ENCODE peak calls at places on chromosomes 1 and 21, in nine cellular contexts. J, H, K, G, E, B, Z, I and L are unnamed samples.

GRCh38 chr1:47678464-47678980 is 240.7 kb downstream of the FOXD2 start:
- DNase-seq in J (no peak), H (no peak), K (peak), G (no peak), E (no peak), B (no peak), Z (no peak), I (no peak), L (no peak)

GRCh38 chr21:45308211-45309068 is 20.7 kb upstream of the POFUT2 start:
- DNase-seq in J (peak), H (peak), K (no peak), G (peak), E (no peak), B (peak), Z (no peak), I (peak), L (no peak)

GRCh38 chr1:50969611-50970507 is at the start of gene CDKN2C:
- DNase-seq in J (peak), H (peak), K (peak), G (peak), E (peak), B (peak), Z (peak), I (peak), L (peak)

GRCh38 chr1:37471345-37472231 is 2.8 kb upstream of the ZC3H12A start:
- DNase-seq in J (peak), H (no peak), K (peak), G (peak), E (no peak), B (peak), Z (peak), I (peak), L (peak)

GRCh38 chr1:20483833-20484525 is 2.0 kb downstream of the CAMK2N1 start:
- DNase-seq in J (peak), H (no peak), K (peak), G (no peak), E (no peak), B (peak), Z (no peak), I (no peak), L (peak)

GRCh38 chr1:204828352-204828850 is 42.3 kb upstream of the NFASC start:
- DNase-seq in J (peak), H (peak), K (peak), G (peak), E (no peak), B (peak), Z (peak), I (peak), L (peak)

GRCh38 chr1:145918992-145919939 is 749 bp upstream of the PEX11B start:
- DNase-seq in J (peak), H (peak), K (peak), G (peak), E (no peak), B (peak), Z (peak), I (peak), L (peak)

GRCh38 chr1:199522936-199523335 is 504.6 kb upstream of the NR5A2 start:
- DNase-seq in J (no peak), H (no peak), K (no peak), G (peak), E (no peak), B (peak), Z (no peak), I (no peak), L (no peak)

GRCh38 chr1:20168547-20169491 is 17.1 kb upstream of the UBXN10 start:
- DNase-seq in J (no peak), H (no peak), K (no peak), G (no peak), E (no peak), B (no peak), Z (no peak), I (no peak), L (no peak)

GRCh38 chr1:7912743-7913557 is 27.7 kb downstream of the TNFRSF9 start:
- DNase-seq in J (peak), H (no peak), K (peak), G (no peak), E (no peak), B (no peak), Z (no peak), I (no peak), L (no peak)

GRCh38 chr1:32380061-32380460 is 14.2 kb downstream of the BSDC1 start:
- DNase-seq in J (no peak), H (no peak), K (no peak), G (no peak), E (no peak), B (no peak), Z (no peak), I (no peak), L (no peak)

GRCh38 chr1:6301526-6301925 is 40.6 kb upstream of the GPR153 start:
- DNase-seq in J (no peak), H (no peak), K (no peak), G (no peak), E (no peak), B (peak), Z (no peak), I (no peak), L (no peak)

GRCh38 chr21:41709166-41709565 is 57.7 kb downstream of the RIPK4 start:
- DNase-seq in J (no peak), H (no peak), K (no peak), G (no peak), E (no peak), B (no peak), Z (no peak), I (no peak), L (no peak)

GRCh38 chr1:4653328-4653660 is 1.1 kb upstream of the AJAP1 start:
- DNase-seq in J (no peak), H (no peak), K (peak), G (no peak), E (no peak), B (no peak), Z (no peak), I (no peak), L (no peak)

GRCh38 chr1:70874063-70874462 is 173.6 kb downstream of the PTGER3 start:
- DNase-seq in J (no peak), H (no peak), K (no peak), G (peak), E (no peak), B (no peak), Z (no peak), I (peak), L (no peak)

GRCh38 chr1:178536844-178537371 is 24.0 kb downstream of the TEX35 start:
- DNase-seq in J (peak), H (peak), K (no peak), G (peak), E (no peak), B (peak), Z (peak), I (no peak), L (peak)

GRCh38 chr1:231550448-231550781 is 21.9 kb downstream of the TSNAX start:
- DNase-seq in J (peak), H (peak), K (peak), G (peak), E (peak), B (no peak), Z (peak), I (peak), L (peak)

GRCh38 chr1:54014009-54014629 is 3.9 kb downstream of the LDLRAD1 start:
- DNase-seq in J (no peak), H (no peak), K (no peak), G (no peak), E (no peak), B (no peak), Z (no peak), I (no peak), L (no peak)

GRCh38 chr21:44934276-44934675 is 5.6 kb upstream of the SLX9 start:
- DNase-seq in J (no peak), H (no peak), K (no peak), G (no peak), E (no peak), B (no peak), Z (no peak), I (no peak), L (no peak)

GRCh38 chr1:36248250-36248894 is 24.1 kb downstream of the THRAP3 start:
- DNase-seq in J (peak), H (peak), K (no peak), G (peak), E (no peak), B (peak), Z (peak), I (peak), L (peak)

GRCh38 chr1:80776286-80776685 is 1024.4 kb upstream of the ADGRL2 start:
- DNase-seq in J (peak), H (no peak), K (no peak), G (no peak), E (no peak), B (no peak), Z (no peak), I (no peak), L (no peak)

GRCh38 chr1:203046984-203047630 is 20.8 kb downstream of the PPFIA4 start:
- DNase-seq in J (no peak), H (no peak), K (no peak), G (peak), E (no peak), B (peak), Z (no peak), I (peak), L (no peak)

GRCh38 chr1:244273845-244274619 is 177.7 kb downstream of the ADSS2 start:
- DNase-seq in J (peak), H (no peak), K (no peak), G (peak), E (no peak), B (peak), Z (peak), I (peak), L (peak)

GRCh38 chr1:217332426-217333065 is 298.3 kb downstream of the GPATCH2 start:
- DNase-seq in J (no peak), H (no peak), K (no peak), G (no peak), E (no peak), B (peak), Z (no peak), I (no peak), L (no peak)

GRCh38 chr1:64072089-64072835 is 131.2 kb upstream of the UBE2U start:
- DNase-seq in J (no peak), H (no peak), K (no peak), G (peak), E (no peak), B (peak), Z (no peak), I (no peak), L (peak)

GRCh38 chr1:225882699-225883615 is 777 bp upstream of the TMEM63A start:
- DNase-seq in J (peak), H (peak), K (peak), G (peak), E (no peak), B (peak), Z (peak), I (peak), L (peak)

GRCh38 chr1:84298336-84298687 is 3.2 kb upstream of the SAMD13 start:
- DNase-seq in J (peak), H (peak), K (peak), G (peak), E (peak), B (peak), Z (peak), I (peak), L (peak)

GRCh38 chr1:146007048-146007784 is 10.8 kb upstream of the TXNIP start:
- DNase-seq in J (peak), H (peak), K (no peak), G (peak), E (peak), B (peak), Z (peak), I (peak), L (peak)

GRCh38 chr1:168136709-168137514 is at the start of gene GPR161:
- DNase-seq in J (peak), H (peak), K (peak), G (peak), E (no peak), B (peak), Z (peak), I (peak), L (peak)

GRCh38 chr1:7103322-7104052 is 318.2 kb downstream of the CAMTA1 start:
- DNase-seq in J (no peak), H (no peak), K (no peak), G (no peak), E (no peak), B (no peak), Z (no peak), I (no peak), L (no peak)

GRCh38 chr1:224219011-224219611 is 36.1 kb downstream of the DEGS1 start:
- DNase-seq in J (peak), H (no peak), K (no peak), G (no peak), E (no peak), B (no peak), Z (no peak), I (no peak), L (no peak)

GRCh38 chr1:26610781-26611180 is 81.2 kb downstream of the RPS6KA1 start:
- DNase-seq in J (no peak), H (no peak), K (no peak), G (no peak), E (no peak), B (no peak), Z (no peak), I (no peak), L (no peak)

GRCh38 chr1:178530037-178530402 is 17.1 kb downstream of the TEX35 start:
- DNase-seq in J (peak), H (no peak), K (no peak), G (peak), E (no peak), B (peak), Z (peak), I (no peak), L (no peak)

GRCh38 chr1:184409011-184409410 is 22.2 kb downstream of the C1orf21 start:
- DNase-seq in J (no peak), H (no peak), K (no peak), G (no peak), E (no peak), B (peak), Z (no peak), I (no peak), L (no peak)

GRCh38 chr1:40774266-40774998 is 9.2 kb upstream of the KCNQ4 start:
- DNase-seq in J (peak), H (peak), K (peak), G (no peak), E (peak), B (peak), Z (peak), I (peak), L (peak)

GRCh38 chr21:46048926-46049889 is 48.7 kb upstream of the COL6A2 start:
- DNase-seq in J (no peak), H (no peak), K (peak), G (peak), E (no peak), B (peak), Z (no peak), I (peak), L (peak)